ENCODE peak calls at places on chromosome 22, in four cellular contexts. E is Peyer's patch, C is keratinocyte, G is mesothelial cell of epicardium. Y is an unnamed sample.

GRCh38 chr22:45930324-45930723 is 46.6 kb downstream of the WNT7B start:
- DNase-seq in E (no peak), C (no peak), G (no peak), Y (no peak)

GRCh38 chr22:47164514-47165337 is 402.3 kb downstream of the TBC1D22A start:
- DNase-seq in E (no peak), C (no peak), G (peak), Y (no peak)

GRCh38 chr22:47092896-47093311 is 330.5 kb downstream of the TBC1D22A start:
- DNase-seq in E (no peak), C (no peak), G (no peak), Y (no peak)

GRCh38 chr22:48712558-48712957 is 1115.1 kb downstream of the BRD1 start:
- DNase-seq in E (no peak), C (no peak), G (no peak), Y (no peak)

GRCh38 chr22:47340851-47341436 is 578.5 kb downstream of the TBC1D22A start:
- DNase-seq in E (no peak), C (no peak), G (no peak), Y (no peak)

GRCh38 chr22:26586556-26587325 is 3.2 kb downstream of the TPST2 start:
- DNase-seq in E (peak), C (no peak), G (no peak), Y (no peak)

GRCh38 chr22:18091916-18092526 is 14.2 kb downstream of the PEX26 start:
- DNase-seq in E (peak), C (no peak), G (no peak), Y (no peak)

GRCh38 chr22:23772315-23773246 is at the start of gene MMP11:
- DNase-seq in E (peak), C (no peak), G (no peak), Y (peak)

GRCh38 chr22:37703906-37704305 is 7.1 kb downstream of the TRIOBP start:
- DNase-seq in E (no peak), C (no peak), G (no peak), Y (no peak)

GRCh38 chr22:23626286-23626975 is 5.7 kb downstream of the DRICH1 start:
- DNase-seq in E (no peak), C (no peak), G (no peak), Y (no peak)

DNA sequence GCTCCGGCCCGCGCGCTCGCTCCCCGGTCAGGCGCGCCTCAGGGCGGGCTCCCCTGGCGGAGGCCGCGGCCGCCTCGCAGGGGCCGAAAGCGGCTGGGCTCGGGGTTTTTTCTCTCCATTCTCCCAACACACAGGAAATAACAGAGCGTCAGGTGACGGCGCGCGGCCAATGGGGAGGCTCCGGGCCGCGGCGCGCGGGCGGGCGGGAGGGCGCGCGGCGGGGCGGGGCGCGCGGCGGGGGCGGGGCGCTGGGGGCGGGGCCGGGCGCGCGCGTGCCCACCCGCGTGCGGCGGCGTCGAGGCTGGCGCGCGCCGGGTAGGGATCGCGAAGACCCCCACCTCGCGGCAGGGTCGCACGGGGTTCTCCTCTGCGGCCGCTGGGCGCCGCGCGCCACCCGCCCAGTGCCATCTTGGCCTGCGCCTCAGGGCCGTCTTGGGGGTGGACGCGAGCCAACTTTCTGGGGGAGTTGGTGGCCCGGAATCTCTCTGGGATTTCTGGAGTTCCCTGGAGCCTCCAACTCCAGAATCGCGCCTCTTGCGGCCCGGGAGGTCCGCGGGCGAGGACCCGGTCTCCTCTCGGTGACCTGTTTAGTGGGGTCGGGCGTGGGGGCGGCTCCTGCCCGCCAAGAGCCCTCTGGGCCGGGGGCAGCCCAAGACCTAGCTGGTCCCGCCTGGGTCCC is at the start of gene TCF20:
- DNase-seq in E (peak), C (no peak), G (peak), Y (peak)
- TF ChIP-seq CTCF in E (no peak), C (no peak), G (no peak), Y (no peak)

DNA sequence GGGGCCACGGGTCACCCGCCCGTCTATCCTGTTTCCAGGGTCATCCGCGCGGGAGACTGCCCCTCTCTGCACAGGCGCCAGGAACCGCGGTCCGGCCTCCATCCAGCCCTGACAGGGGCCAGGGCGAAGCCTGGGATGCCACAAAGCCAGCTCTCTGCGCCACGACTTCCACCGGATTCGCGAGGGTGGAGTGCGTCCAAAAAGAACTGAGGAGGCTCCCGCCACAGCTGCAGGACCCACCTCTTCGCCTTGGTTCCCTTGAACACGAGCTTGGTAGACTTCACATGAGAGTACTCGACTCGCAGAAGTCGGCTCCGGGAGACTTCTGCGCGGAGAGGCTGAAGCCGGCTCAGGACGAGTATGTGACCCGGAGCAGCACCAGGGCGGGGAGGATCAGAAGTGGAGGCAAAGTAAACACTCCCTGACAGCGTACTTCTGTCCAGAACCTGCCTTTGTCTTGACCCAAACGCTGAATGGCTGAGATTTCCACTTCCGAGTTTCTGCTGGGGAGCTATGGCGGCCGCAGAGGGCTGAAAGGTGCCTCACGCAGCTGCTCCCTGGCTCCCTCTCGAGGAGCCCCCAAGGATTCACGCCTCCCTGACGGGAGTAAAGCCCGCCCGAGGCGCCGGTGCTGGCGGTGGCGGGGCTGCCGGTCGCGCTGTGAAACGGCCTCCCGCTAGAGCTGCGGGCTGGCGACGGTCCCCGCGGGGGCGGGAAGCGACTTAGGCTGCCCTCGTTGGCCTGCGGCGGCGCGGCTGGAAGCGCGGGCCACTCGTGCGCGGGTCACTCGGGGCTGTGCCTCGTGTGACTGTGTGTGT is 4566.7 kb upstream of the OR11H1 start:
- DNase-seq in E (no peak), C (no peak), G (no peak), Y (no peak)
- TF ChIP-seq CTCF in E (no peak), C (no peak), G (no peak), Y (no peak)

DNA sequence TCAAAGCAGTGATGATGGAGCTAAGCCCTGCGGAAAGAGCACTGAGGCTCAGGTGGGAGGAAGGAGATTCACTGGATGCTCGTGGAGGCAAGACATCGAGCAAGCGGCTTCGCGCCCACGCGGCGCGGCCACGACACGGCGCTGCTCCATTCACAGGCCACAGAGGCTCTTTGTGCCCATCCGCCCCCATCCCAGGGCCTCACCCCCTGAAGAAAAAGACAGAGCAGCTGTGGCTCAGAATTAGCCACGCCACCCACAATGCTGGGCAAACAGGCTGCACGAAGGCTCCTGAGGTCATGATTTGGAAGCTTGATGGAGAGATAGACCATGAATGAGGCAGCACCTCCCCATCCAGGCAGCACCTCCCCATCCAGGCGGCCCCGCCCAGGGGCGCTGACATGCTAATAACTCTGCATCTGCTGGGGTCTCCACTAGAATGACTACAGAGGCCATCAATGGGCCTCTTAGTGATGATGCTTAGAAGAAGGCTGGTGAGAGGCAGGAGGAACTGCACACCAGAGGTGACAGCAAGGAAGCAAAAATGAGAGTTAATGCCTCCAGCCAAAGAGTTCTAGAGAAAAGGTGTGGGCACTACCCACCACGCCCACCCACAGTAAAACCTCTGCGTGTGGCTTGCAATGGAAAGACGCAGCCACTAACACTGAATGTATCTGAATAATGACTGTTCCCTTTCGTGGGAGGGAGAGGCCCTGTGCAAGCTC is 43.5 kb downstream of the MYH9 start:
- DNase-seq in E (no peak), C (no peak), G (no peak), Y (no peak)
- TF ChIP-seq CTCF in E (no peak), C (no peak), G (no peak), Y (no peak)

DNA sequence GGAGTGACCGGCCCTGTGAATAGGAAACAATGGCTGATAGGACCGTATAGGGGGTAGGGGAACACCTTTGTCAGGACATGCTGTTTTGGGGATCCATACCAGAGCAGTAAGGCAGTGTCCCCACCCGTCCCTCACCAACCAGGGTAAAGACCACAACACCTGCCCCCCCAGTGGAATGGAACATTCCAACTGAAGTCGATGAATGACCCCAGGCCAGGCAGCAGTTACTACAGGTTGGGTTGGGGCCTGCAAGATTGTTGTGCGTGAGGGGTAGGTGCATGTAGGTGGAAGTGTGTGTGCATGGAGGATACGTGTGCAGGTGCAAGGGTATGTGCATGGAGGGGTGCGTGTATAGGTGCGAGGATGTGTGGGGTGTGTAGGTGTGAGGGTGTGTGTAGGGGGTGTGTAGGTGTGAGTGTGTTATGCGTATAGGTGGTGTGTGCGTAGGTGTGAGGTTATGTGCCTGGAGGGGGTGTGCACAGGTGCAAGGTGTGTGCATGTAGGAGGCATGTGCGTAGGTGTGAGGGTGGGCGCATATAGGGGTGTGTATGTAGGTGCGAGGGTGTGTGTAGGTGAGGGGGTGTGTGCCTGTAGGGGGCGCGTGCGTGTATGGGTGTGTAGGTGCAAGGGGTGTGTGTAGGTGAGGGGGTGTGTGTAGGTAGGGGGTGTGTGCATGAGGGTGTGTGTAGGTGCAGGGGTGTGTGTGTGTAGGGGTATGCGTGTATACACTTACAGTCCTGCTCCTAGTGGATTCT is 32.9 kb downstream of the PISD start:
- DNase-seq in E (peak), C (no peak), G (no peak), Y (no peak)
- TF ChIP-seq CTCF in E (no peak), C (peak), G (no peak), Y (no peak)

DNA sequence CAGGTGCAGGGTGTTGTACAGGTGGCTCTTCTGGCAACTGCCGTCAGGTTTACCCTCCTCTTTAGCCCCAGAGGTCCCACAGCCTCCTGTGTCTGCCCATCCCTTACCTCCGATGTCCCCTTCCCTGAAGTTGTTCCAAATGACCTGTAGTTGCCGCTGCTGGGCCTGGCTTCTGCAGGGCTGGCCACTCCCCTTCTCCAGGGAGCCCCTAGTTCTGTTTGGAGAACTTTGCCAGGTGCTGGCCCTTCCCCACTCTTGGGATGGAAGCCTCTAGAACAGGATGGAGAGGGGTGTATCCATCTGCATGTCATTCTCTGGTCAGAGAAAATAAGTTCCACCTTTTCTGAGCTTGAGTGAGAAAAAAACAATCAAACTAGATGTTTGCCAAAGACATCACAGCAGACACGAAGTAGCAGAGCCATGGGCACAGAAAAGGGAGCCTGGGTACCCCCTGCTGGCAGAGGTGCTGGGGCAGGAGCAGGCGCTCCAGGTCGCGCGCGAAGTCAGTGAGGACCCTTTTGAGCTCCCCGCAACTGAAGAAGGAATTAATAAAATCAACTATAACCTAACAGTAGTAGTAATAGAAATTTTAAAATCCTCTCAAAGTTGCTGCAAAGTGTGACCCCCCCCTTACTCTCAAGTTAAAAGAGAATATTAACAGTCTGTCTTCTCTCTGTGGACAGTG is 20.2 kb upstream of the PARVB start:
- DNase-seq in E (no peak), C (no peak), G (no peak), Y (no peak)
- TF ChIP-seq CTCF in E (no peak), C (no peak), G (no peak), Y (no peak)